ENCODE peak calls at places on chromosome 20, in four cellular contexts. One of them, this sample, is unnamed.

GRCh38 chr20:26243731-26244130 is 547.1 kb upstream of the ZNF337 start:
- DNase-seq in HTR-8/SVneo: no peak
- DNase-seq in activated CD4-positive, alpha-beta T cell treated with anti-CD3 and anti-CD28 coated beads, Interleukin-2, amount 50 U/mL, for 1 hour: no peak
- DNase-seq in SIG-M5: no peak
- DNase-seq in this sample: no peak

GRCh38 chr20:17653835-17654648 is 28.0 kb downstream of the RRBP1 start:
- DNase-seq in HTR-8/SVneo: no peak
- DNase-seq in SIG-M5: no peak
- DNase-seq in activated CD4-positive, alpha-beta T cell treated with anti-CD3 and anti-CD28 coated beads, Interleukin-2, amount 50 U/mL, for 1 hour: no peak
- DNase-seq in this sample: no peak

GRCh38 chr20:3492669-3493068 is 21.9 kb downstream of the ATRN start:
- DNase-seq in activated CD4-positive, alpha-beta T cell treated with anti-CD3 and anti-CD28 coated beads, Interleukin-2, amount 50 U/mL, for 1 hour: no peak
- DNase-seq in SIG-M5: no peak
- DNase-seq in HTR-8/SVneo: no peak
- DNase-seq in this sample: no peak

GRCh38 chr20:13694420-13695150 is 55.9 kb upstream of the TASP1 start:
- DNase-seq in SIG-M5: no peak
- DNase-seq in HTR-8/SVneo: no peak
- DNase-seq in activated CD4-positive, alpha-beta T cell treated with anti-CD3 and anti-CD28 coated beads, Interleukin-2, amount 50 U/mL, for 1 hour: no peak
- DNase-seq in this sample: no peak

GRCh38 chr20:61924211-61924857 is 141.3 kb downstream of the TAF4 start:
- DNase-seq in SIG-M5: no peak
- DNase-seq in HTR-8/SVneo: no peak
- DNase-seq in activated CD4-positive, alpha-beta T cell treated with anti-CD3 and anti-CD28 coated beads, Interleukin-2, amount 50 U/mL, for 1 hour: no peak
- DNase-seq in this sample: no peak

GRCh38 chr20:39795401-39796272 is 833.5 kb downstream of the DHX35 start:
- DNase-seq in SIG-M5: no peak
- DNase-seq in HTR-8/SVneo: no peak
- DNase-seq in activated CD4-positive, alpha-beta T cell treated with anti-CD3 and anti-CD28 coated beads, Interleukin-2, amount 50 U/mL, for 1 hour: no peak
- DNase-seq in this sample: peak; percentile 20

GRCh38 chr20:1626528-1627192 is 6.9 kb upstream of the SIRPB1 start:
- DNase-seq in HTR-8/SVneo: no peak
- DNase-seq in SIG-M5: no peak
- DNase-seq in activated CD4-positive, alpha-beta T cell treated with anti-CD3 and anti-CD28 coated beads, Interleukin-2, amount 50 U/mL, for 1 hour: no peak
- DNase-seq in this sample: peak; percentile 0

GRCh38 chr20:49167811-49168507 is 20.2 kb downstream of the STAU1 start:
- DNase-seq in HTR-8/SVneo: no peak
- DNase-seq in SIG-M5: no peak
- DNase-seq in activated CD4-positive, alpha-beta T cell treated with anti-CD3 and anti-CD28 coated beads, Interleukin-2, amount 50 U/mL, for 1 hour: no peak
- DNase-seq in this sample: no peak

GRCh38 chr20:45948742-45949541 is 14.5 kb downstream of the PCIF1 start:
- DNase-seq in SIG-M5: no peak
- DNase-seq in activated CD4-positive, alpha-beta T cell treated with anti-CD3 and anti-CD28 coated beads, Interleukin-2, amount 50 U/mL, for 1 hour: no peak
- DNase-seq in HTR-8/SVneo: no peak
- DNase-seq in this sample: no peak

GRCh38 chr20:44810391-44811149 is at the start of gene RIMS4:
- DNase-seq in SIG-M5: no peak
- DNase-seq in HTR-8/SVneo: peak; percentile 62
- DNase-seq in activated CD4-positive, alpha-beta T cell treated with anti-CD3 and anti-CD28 coated beads, Interleukin-2, amount 50 U/mL, for 1 hour: no peak
- DNase-seq in this sample: peak; percentile 72

GRCh38 chr20:2132461-2132901 is 30.9 kb downstream of the STK35 start:
- DNase-seq in HTR-8/SVneo: no peak
- DNase-seq in SIG-M5: no peak
- DNase-seq in activated CD4-positive, alpha-beta T cell treated with anti-CD3 and anti-CD28 coated beads, Interleukin-2, amount 50 U/mL, for 1 hour: no peak
- DNase-seq in this sample: no peak

GRCh38 chr20:17576215-17576614 is 6.3 kb downstream of the DSTN start:
- DNase-seq in SIG-M5: no peak
- DNase-seq in HTR-8/SVneo: no peak
- DNase-seq in activated CD4-positive, alpha-beta T cell treated with anti-CD3 and anti-CD28 coated beads, Interleukin-2, amount 50 U/mL, for 1 hour: no peak
- DNase-seq in this sample: no peak

GRCh38 chr20:63011798-63012197 is 5.0 kb upstream of the BHLHE23 start:
- DNase-seq in HTR-8/SVneo: no peak
- DNase-seq in SIG-M5: no peak
- DNase-seq in activated CD4-positive, alpha-beta T cell treated with anti-CD3 and anti-CD28 coated beads, Interleukin-2, amount 50 U/mL, for 1 hour: no peak
- DNase-seq in this sample: no peak

GRCh38 chr20:23932256-23932655 is 52.7 kb upstream of the CST5 start:
- DNase-seq in HTR-8/SVneo: no peak
- DNase-seq in SIG-M5: no peak
- DNase-seq in activated CD4-positive, alpha-beta T cell treated with anti-CD3 and anti-CD28 coated beads, Interleukin-2, amount 50 U/mL, for 1 hour: no peak
- DNase-seq in this sample: no peak

GRCh38 chr20:7291319-7291943 is 523.9 kb downstream of the BMP2 start:
- DNase-seq in HTR-8/SVneo: no peak
- DNase-seq in SIG-M5: no peak
- DNase-seq in activated CD4-positive, alpha-beta T cell treated with anti-CD3 and anti-CD28 coated beads, Interleukin-2, amount 50 U/mL, for 1 hour: no peak
- DNase-seq in this sample: peak; percentile 9

GRCh38 chr20:54056762-54057639 is 13.4 kb downstream of the BCAS1 start:
- DNase-seq in HTR-8/SVneo: no peak
- DNase-seq in activated CD4-positive, alpha-beta T cell treated with anti-CD3 and anti-CD28 coated beads, Interleukin-2, amount 50 U/mL, for 1 hour: no peak
- DNase-seq in SIG-M5: no peak
- DNase-seq in this sample: no peak

GRCh38 chr20:55353206-55353605 is 652.1 kb downstream of the CBLN4 start:
- DNase-seq in SIG-M5: no peak
- DNase-seq in activated CD4-positive, alpha-beta T cell treated with anti-CD3 and anti-CD28 coated beads, Interleukin-2, amount 50 U/mL, for 1 hour: no peak
- DNase-seq in HTR-8/SVneo: no peak
- DNase-seq in this sample: no peak

GRCh38 chr20:327041-327945 is 1.9 kb downstream of the SOX12 start:
- DNase-seq in activated CD4-positive, alpha-beta T cell treated with anti-CD3 and anti-CD28 coated beads, Interleukin-2, amount 50 U/mL, for 1 hour: peak; percentile 72
- DNase-seq in HTR-8/SVneo: peak; percentile 83
- DNase-seq in SIG-M5: peak; percentile 20
- DNase-seq in this sample: peak; percentile 98

GRCh38 chr20:32707691-32708581 is 34.2 kb upstream of the C20orf203 start:
- DNase-seq in HTR-8/SVneo: no peak
- DNase-seq in activated CD4-positive, alpha-beta T cell treated with anti-CD3 and anti-CD28 coated beads, Interleukin-2, amount 50 U/mL, for 1 hour: no peak
- DNase-seq in SIG-M5: no peak
- DNase-seq in this sample: no peak

This sample was measured in left kidney.